ENCODE peak calls at places on chromosomes 3 and 15, in seven cellular contexts. P is stomach, N is brain microvascular endothelial cell, G is psoas muscle, A is upper lobe of right lung, X is uterus, F is keratinocyte. L is an unnamed sample. For H3K36me3, the result is how much of the 10 kb centered on the place peaks cover.

GRCh38 chr15:88049509-88049908 is 207.0 kb downstream of the NTRK3 start:
- DNase-seq in F (no peak), N (no peak), P (no peak), G (no peak), A (no peak), X (no peak), L (no peak)

GRCh38 chr15:101554115-101554915 is 64.8 kb upstream of the PCSK6 start:
- DNase-seq in G (no peak), X (no peak), P (no peak), A (no peak), F (no peak), N (no peak), L (no peak)

GRCh38 chr3:99899603-99900002 is 81.9 kb downstream of the CMSS1 start:
- DNase-seq in F (no peak), G (no peak), N (no peak), A (no peak), X (no peak), P (no peak), L (no peak)

GRCh38 chr3:96434616-96435015 is 379.8 kb upstream of the EPHA6 start:
- DNase-seq in A (no peak), X (no peak), G (no peak), P (no peak), F (no peak), N (no peak), L (no peak)

GRCh38 chr15:77023576-77024272 is 28.8 kb downstream of the PSTPIP1 start:
- DNase-seq in A (peak), F (no peak), X (peak), P (no peak), N (no peak), G (no peak), L (no peak)

GRCh38 chr15:96142498-96142897 is 188.0 kb upstream of the NR2F2 start:
- DNase-seq in F (no peak), N (no peak), G (no peak), A (no peak), X (no peak), P (no peak), L (no peak)

GRCh38 chr15:75542386-75542797 is 36.7 kb downstream of the PTPN9 start:
- DNase-seq in P (no peak), G (no peak), F (no peak), N (no peak), A (no peak), X (no peak), L (peak)

GRCh38 chr3:94643400-94643799 is 580.5 kb downstream of the NSUN3 start:
- DNase-seq in F (no peak), G (no peak), X (no peak), N (no peak), A (no peak), P (no peak), L (no peak)

GRCh38 chr3:59254433-59254832 is 204.6 kb upstream of the CFAP20DC start:
- DNase-seq in A (no peak), G (no peak), N (no peak), X (no peak), F (no peak), P (no peak), L (no peak)

GRCh38 chr15:40471105-40471777 is 457 bp downstream of the CHST14 start:
- DNase-seq in P (no peak), A (peak), G (peak), F (no peak), N (no peak), X (peak), L (no peak)

GRCh38 chr3:138438896-138439295 is 4.5 kb downstream of the ESYT3 start:
- DNase-seq in P (no peak), N (no peak), A (no peak), X (no peak), G (no peak), F (no peak), L (no peak)

GRCh38 chr3:59006791-59007517 is 42.9 kb downstream of the CFAP20DC start:
- DNase-seq in F (no peak), G (no peak), P (no peak), N (peak), X (no peak), A (no peak), L (no peak)

GRCh38 chr15:78044407-78045155 is 32.9 kb downstream of the TBC1D2B start:
- DNase-seq in A (no peak), P (no peak), F (no peak), X (no peak), G (no peak), N (no peak), L (no peak)

GRCh38 chr3:61497463-61497862 is 63.9 kb upstream of the PTPRG start:
- DNase-seq in X (no peak), G (no peak), A (no peak), F (no peak), P (no peak), N (no peak), L (no peak)

GRCh38 chr3:25849101-25849500 is 59.2 kb downstream of the OXSM start:
- DNase-seq in F (no peak), N (no peak), G (no peak), X (no peak), A (no peak), P (no peak), L (no peak)

GRCh38 chr3:185517387-185517786 is 18.6 kb upstream of the TMEM41A start:
- DNase-seq in G (no peak), N (no peak), P (no peak), F (no peak), X (no peak), A (no peak), L (no peak)

GRCh38 chr3:12974316-12974715 is 98.9 kb downstream of the IQSEC1 start:
- DNase-seq in P (no peak), F (no peak), N (no peak), G (no peak), A (no peak), X (no peak), L (no peak)

GRCh38 chr3:69368129-69368741 is 17.7 kb downstream of the FRMD4B start:
- DNase-seq in G (no peak), F (no peak), P (no peak), N (no peak), A (no peak), X (no peak), L (peak)

GRCh38 chr15:87155771-87156170 is 1076.1 kb downstream of the AGBL1 start:
- DNase-seq in X (no peak), F (no peak), G (no peak), A (no peak), N (no peak), P (no peak), L (no peak)

GRCh38 chr3:182124187-182124586 is 412.5 kb downstream of the SOX2 start:
- DNase-seq in A (no peak), P (no peak), N (no peak), X (no peak), F (no peak), G (no peak), L (no peak)

GRCh38 chr3:158565076-158565475 is 5.9 kb upstream of the MLF1 start:
- DNase-seq in X (no peak), P (no peak), G (no peak), F (no peak), A (no peak), N (no peak), L (no peak)

GRCh38 chr15:43404130-43404529 is 33.2 kb downstream of the TUBGCP4 start:
- DNase-seq in P (no peak), G (no peak), N (no peak), F (no peak), A (no peak), X (no peak), L (no peak)
- H3K36me3 ChIP-seq in P (half or more), G (under half), N (half or more), F (under half), A (half or more), X (under half), L (under half)

GRCh38 chr3:146970236-146970635 is 365.1 kb upstream of the PLSCR5 start:
- DNase-seq in X (no peak), G (no peak), P (no peak), A (no peak), F (no peak), N (no peak), L (no peak)

GRCh38 chr3:146966124-146966523 is 361.0 kb upstream of the PLSCR5 start:
- DNase-seq in F (no peak), N (no peak), P (no peak), A (no peak), X (no peak), G (no peak), L (no peak)

GRCh38 chr3:146968204-146968651 is 363.1 kb upstream of the PLSCR5 start:
- DNase-seq in N (peak), A (no peak), F (no peak), P (no peak), G (no peak), X (no peak), L (no peak)

GRCh38 chr3:146967786-146968185 is 362.6 kb upstream of the PLSCR5 start:
- DNase-seq in X (no peak), P (no peak), F (no peak), G (no peak), N (no peak), A (no peak), L (no peak)

GRCh38 chr3:146969356-146969755 is 364.2 kb upstream of the PLSCR5 start:
- DNase-seq in A (no peak), X (no peak), F (no peak), P (no peak), G (no peak), N (no peak), L (no peak)
- H3K27ac ChIP-seq in A (no peak), X (no peak), F (no peak), P (no peak), G (no peak), N (peak), L (no peak)

DNA sequence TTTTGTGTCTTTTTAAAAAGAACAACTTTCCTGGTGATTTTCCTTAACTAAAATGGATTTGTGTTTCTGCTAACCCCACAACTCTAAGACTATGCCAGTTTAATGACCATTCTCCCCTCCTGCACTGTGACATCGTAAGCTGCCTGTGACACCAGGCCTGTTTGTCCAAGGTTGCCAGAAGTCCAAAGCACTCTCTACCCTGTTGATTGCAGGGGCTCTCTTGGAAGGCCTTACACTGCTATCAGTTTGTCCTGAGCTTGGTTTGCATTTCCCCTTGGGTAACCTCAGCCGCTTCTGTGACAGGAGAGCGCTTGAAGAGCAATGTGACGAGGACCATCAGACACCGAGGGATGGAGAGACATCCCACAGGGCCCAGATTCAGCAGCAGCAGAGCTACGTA is 55.8 kb downstream of the CDAN1 start:
- DNase-seq in N (no peak), G (no peak), X (no peak), A (peak), P (no peak), F (no peak), L (no peak)
- H3K36me3 ChIP-seq in N (under half), G (under half), X (under half), A (half or more), P (half or more), F (under half), L (under half)

DNA sequence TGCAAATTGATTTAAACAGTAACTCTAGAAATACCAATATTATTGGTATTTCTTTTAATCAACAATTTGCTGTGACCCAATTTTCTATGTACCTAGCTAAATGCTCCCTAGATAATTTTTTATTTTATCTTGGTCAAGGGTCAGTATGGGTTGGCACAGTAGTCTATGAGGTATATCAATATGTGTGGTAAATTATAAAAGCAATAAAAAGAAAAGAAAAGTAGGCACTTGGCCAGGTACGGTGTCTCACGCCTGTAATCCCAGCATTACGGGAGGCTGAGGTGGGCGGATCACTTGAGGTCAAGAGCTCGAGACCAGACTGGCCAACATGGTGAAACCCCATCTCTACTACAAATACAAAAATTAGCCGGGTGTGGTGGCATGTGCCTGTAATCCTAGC is 34.0 kb upstream of the STIMATE start:
- DNase-seq in N (no peak), F (no peak), A (no peak), G (no peak), X (no peak), P (no peak), L (peak)
- H3K27ac ChIP-seq in N (no peak), F (no peak), A (no peak), G (no peak), X (no peak), P (no peak), L (no peak)

DNA sequence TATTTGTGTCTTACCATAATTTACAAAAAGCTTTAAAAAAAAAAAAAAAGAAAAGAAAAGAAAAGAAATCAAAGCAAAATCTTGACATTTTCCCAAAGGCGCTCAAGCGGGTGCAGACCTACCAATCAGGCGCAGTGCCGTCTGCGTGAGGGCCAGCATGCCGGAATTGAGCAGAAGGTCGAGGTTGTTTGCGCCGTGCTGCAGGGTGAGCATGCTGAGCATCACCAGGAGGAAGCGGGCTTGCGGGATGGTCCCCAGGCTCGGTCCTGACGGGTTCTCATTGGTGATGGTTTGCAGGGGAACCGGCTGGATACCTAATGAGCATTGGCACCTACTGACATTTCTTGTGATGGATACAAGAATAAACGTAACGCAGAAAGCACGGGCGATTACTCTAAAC is 93.9 kb downstream of the HERC2 start:
- DNase-seq in N (no peak), F (no peak), X (no peak), P (no peak), A (no peak), G (no peak), L (no peak)
- H3K36me3 ChIP-seq in N (under half), F (under half), X (under half), P (half or more), A (under half), G (under half), L (under half)

DNA sequence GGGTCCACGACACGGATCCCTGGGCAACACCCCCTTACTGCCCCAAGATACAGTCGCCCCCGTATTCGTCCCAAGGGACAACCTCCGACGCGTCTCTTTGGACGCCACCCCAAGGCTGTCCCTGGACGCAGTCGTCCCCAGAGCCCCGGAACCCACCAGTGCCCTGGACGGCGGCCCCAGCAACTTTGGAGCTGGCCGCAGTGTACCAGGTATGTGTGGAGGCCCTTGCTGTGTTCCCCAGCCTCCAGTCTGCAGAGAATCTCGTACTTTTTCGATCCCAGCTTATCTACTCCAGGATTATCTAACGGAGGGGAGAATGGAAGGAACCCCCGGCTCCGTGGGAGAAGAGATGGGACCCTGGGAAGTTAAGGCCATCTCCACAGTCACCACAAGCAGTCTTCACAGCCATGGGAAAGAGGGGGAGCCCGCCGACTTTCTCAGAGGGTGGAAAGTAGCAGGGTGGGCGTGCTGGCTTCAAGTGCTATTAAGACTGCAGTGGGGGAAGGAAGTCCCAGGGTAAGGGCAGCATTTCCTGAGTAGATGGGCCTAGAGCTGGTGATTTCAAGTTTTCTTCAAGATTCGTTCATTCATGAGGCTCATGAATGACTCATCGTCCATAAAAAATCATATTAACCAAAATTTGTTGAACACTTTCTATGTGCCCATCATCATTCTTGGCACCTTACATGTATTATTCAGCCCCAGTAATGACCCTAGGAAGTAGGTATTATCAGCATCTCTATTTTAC is 1.1 kb downstream of the MESP2 start:
- DNase-seq in G (no peak), P (no peak), F (no peak), X (no peak), N (no peak), A (no peak), L (no peak)
- H3K27ac ChIP-seq in G (no peak), P (peak), F (no peak), X (peak), N (no peak), A (no peak), L (no peak)

GRCh38 chr3:197132916-197133530 is 103.4 kb upstream of the MELTF start:
- DNase-seq in P (no peak), G (no peak), F (no peak), A (no peak), X (no peak), N (no peak), L (no peak)
- H3K36me3 ChIP-seq in P (half or more), G (under half), F (under half), A (under half), X (under half), N (half or more), L (under half)